ENCODE peak calls at places on chromosomes 12 and 14, in ten cellular contexts. D is aorta, W is neuronal stem cell, R is heart left ventricle, Z is PC-3, S is ovary, K is heart right ventricle, X is epithelial cell of esophagus, N is GM23338, B is right lobe of liver. Q is an unnamed sample.
A peak's percentile ranks its signal among the peaks of the same experiment; 100 is the strongest.

GRCh38 chr12:27981874-27982273 is 9.3 kb upstream of the PTHLH start:
- DNase-seq in K (no peak), S (no peak), N (no peak), Z (peak; percentile 100), X (peak; percentile 95), W (no peak), R (no peak), B (no peak), D (no peak), Q (no peak)

GRCh38 chr12:30902001-30902400 is 24.5 kb upstream of the TSPAN11 start:
- DNase-seq in S (no peak), Z (no peak), R (no peak), K (no peak), D (no peak), W (no peak), N (no peak), X (no peak), B (no peak), Q (no peak)

GRCh38 chr12:105935106-105935505 is 203.6 kb downstream of the NUAK1 start:
- DNase-seq in W (no peak), R (no peak), S (no peak), B (no peak), D (no peak), N (no peak), K (no peak), X (peak; percentile 83), Z (peak; percentile 30), Q (no peak)

GRCh38 chr12:82942963-82943362 is 256.3 kb downstream of the TMTC2 start:
- DNase-seq in B (no peak), W (no peak), D (no peak), S (no peak), N (peak; percentile 12), X (peak; percentile 23), Z (peak; percentile 53), R (no peak), K (no peak), Q (no peak)

GRCh38 chr14:78851189-78851588 is 681.0 kb downstream of the NRXN3 start:
- DNase-seq in K (no peak), N (no peak), R (no peak), X (no peak), Z (no peak), W (no peak), D (no peak), S (no peak), B (no peak), Q (no peak)

GRCh38 chr14:101199028-101199770 is 295.7 kb upstream of the RTL1 start:
- DNase-seq in X (no peak), K (no peak), R (no peak), S (no peak), N (no peak), Z (no peak), D (peak; percentile 40), W (no peak), B (peak; percentile 14), Q (no peak)

GRCh38 chr12:72271401-72271740 is 799 bp upstream of the TRHDE start:
- DNase-seq in B (peak; percentile 46), K (no peak), W (peak; percentile 68), Z (no peak), D (peak; percentile 68), S (peak; percentile 60), X (no peak), N (peak; percentile 83), R (peak; percentile 28), Q (peak; percentile 71)

GRCh38 chr12:67592228-67593011 is 56.1 kb upstream of the DYRK2 start:
- DNase-seq in X (peak; percentile 55), S (no peak), Z (peak; percentile 66), D (no peak), N (no peak), B (no peak), K (no peak), R (no peak), W (no peak), Q (no peak)

GRCh38 chr14:58560208-58560607 is 77.6 kb upstream of the DACT1 start:
- DNase-seq in W (no peak), K (no peak), S (no peak), X (peak; percentile 75), N (no peak), Z (peak; percentile 83), B (no peak), R (no peak), D (no peak), Q (no peak)

GRCh38 chr12:103884316-103884715 is 43.3 kb upstream of the NT5DC3 start:
- DNase-seq in K (no peak), Z (peak; percentile 60), X (peak; percentile 71), S (peak; percentile 39), N (peak; percentile 55), D (no peak), R (no peak), W (peak; percentile 8), B (no peak), Q (no peak)

GRCh38 chr14:105398726-105399440 is 545 bp downstream of the TEX22 start:
- DNase-seq in Z (peak; percentile 43), X (no peak), K (no peak), R (no peak), D (no peak), B (no peak), S (no peak), N (peak; percentile 64), W (no peak), Q (no peak)

GRCh38 chr14:52706286-52706685 is 714 bp upstream of the PSMC6 start:
- DNase-seq in R (no peak), X (peak; percentile 26), D (no peak), N (peak; percentile 21), Z (peak; percentile 56), S (no peak), W (no peak), K (no peak), B (no peak), Q (no peak)

GRCh38 chr14:21059842-21060589 is 2.4 kb downstream of the RNASE8 start:
- DNase-seq in Z (no peak), K (no peak), R (no peak), X (no peak), S (no peak), W (no peak), B (no peak), D (no peak), N (no peak), Q (no peak)

GRCh38 chr14:73764881-73765280 is 50.7 kb upstream of the PNMA1 start:
- DNase-seq in K (peak; percentile 69), Z (no peak), S (no peak), N (no peak), D (no peak), X (no peak), B (peak; percentile 83), R (no peak), W (no peak), Q (peak; percentile 81)

GRCh38 chr14:72610096-72610830 is 283.6 kb downstream of the DPF3 start:
- DNase-seq in W (no peak), R (no peak), D (no peak), Z (no peak), X (no peak), S (no peak), B (no peak), N (no peak), K (no peak), Q (no peak)

GRCh38 chr14:81234268-81234667 is 13.5 kb upstream of the GTF2A1 start:
- DNase-seq in D (no peak), K (no peak), R (no peak), X (no peak), W (no peak), B (no peak), N (no peak), Z (peak; percentile 39), S (no peak), Q (no peak)

DNA sequence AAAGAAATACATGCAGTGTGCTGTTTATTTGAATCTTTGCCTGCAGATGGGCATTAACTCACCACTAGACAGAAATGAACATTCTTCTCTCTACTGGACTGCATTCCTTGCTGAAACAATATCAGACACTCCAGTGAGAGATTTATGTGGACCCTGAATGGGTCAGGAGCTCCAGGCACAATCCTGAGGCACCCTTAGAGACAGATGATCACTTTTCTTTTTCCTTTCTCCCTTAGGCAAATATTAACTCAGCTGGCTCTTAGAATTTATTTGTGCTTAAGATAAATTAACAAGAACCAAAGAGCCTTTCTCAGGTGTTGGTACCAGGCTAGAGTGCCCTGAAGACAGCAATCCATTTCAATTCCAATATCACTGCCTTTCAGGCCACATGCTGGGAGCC is 173.0 kb downstream of the EMP1 start:
- DNase-seq in R (no peak), N (no peak), W (no peak), D (no peak), Z (no peak), X (no peak), K (no peak), B (no peak), S (no peak), Q (no peak)
- H3K4me3 ChIP-seq in R (no peak overlapping the region), N (no peak overlapping the region), W (no peak overlapping the region), D (no peak overlapping the region), Z (no peak overlapping the region), X (no peak overlapping the region), K (no peak overlapping the region), B (no peak overlapping the region), S (no peak overlapping the region), Q (no peak overlapping the region)

DNA sequence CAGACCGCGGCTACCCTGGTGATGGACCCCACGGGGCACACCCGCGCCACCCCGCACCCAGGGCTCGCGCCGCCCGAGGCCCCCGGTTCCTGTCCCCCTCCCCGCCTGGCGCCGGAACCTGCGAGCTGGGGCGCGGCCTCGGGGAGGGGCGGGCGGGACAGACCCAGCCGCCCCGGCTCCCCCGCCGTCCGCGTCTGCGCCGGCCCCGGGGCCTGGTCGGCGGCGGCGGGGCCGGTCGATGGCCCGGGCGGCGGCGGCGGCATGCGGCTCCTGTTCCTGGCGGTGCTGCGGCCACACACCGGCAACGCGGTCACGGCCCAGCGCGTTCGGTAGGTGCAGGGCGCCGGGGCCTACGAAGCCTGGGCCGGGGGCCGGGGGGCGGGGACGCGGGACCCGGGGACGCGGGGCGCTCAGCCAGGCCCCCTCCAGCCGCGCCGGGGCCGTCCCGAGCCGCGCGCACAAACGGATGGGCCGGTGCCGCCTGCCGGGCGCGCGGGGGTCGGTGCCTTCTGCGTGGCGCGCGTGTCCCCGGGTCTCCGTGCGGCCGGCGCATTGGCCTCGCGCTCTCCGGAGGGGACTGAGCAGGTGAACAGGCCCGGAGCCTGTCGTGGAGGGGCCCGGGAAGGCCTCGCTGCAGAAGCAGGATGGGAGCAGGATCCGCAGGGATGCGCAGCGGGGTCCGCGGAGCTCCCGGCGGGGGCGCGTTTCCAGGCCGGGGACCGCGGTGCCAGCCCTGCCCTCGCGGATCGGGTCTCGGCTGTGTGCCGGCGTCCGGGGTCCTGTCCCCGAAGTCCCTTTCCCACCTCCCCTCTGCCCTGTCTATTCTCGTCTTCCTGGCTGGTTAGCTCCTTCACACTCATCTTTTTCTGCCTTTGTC is at the start of gene GLT1D1:
- DNase-seq in B (no peak), Z (no peak), W (peak; percentile 17), N (peak; percentile 33), X (no peak), D (no peak), R (no peak), S (no peak), K (no peak), Q (no peak)
- H3K4me3 ChIP-seq in B (peak within 1 kb of the TSS; percentile 54), Z (no peak within 1 kb of the TSS), W (peak within 1 kb of the TSS; percentile 81), N (peak within 1 kb of the TSS; percentile 60), X (no peak within 1 kb of the TSS), D (no peak within 1 kb of the TSS), R (peak within 1 kb of the TSS; percentile 12), S (peak within 1 kb of the TSS; percentile 29), K (peak within 1 kb of the TSS; percentile 44), Q (no peak within 1 kb of the TSS)

GRCh38 chr14:32932921-32933622 is 5.6 kb upstream of the NPAS3 start:
- DNase-seq in X (no peak), D (peak; percentile 76), K (peak; percentile 38), B (no peak), N (peak; percentile 85), W (peak; percentile 45), R (no peak), Z (no peak), S (peak; percentile 38), Q (no peak)
- H3K4me3 ChIP-seq in X (no peak overlapping the region), D (no peak overlapping the region), K (peak overlapping the region; percentile 57), B (peak overlapping the region; percentile 18), N (peak overlapping the region; percentile 70), W (peak overlapping the region; percentile 87), R (peak overlapping the region; percentile 37), Z (peak overlapping the region; percentile 73), S (peak overlapping the region; percentile 33), Q (no peak overlapping the region)

GRCh38 chr14:61602733-61603077 is 92.6 kb upstream of the HIF1A start:
- DNase-seq in R (no peak), Z (peak; percentile 84), S (no peak), B (no peak), N (no peak), W (no peak), D (no peak), K (no peak), X (no peak), Q (no peak)
- H3K4me3 ChIP-seq in R (no peak overlapping the region), Z (no peak overlapping the region), S (no peak overlapping the region), B (no peak overlapping the region), N (no peak overlapping the region), W (no peak overlapping the region), D (no peak overlapping the region), K (no peak overlapping the region), X (no peak overlapping the region), Q (no peak overlapping the region)

Q was measured in pancreas.